ENCODE peak calls at places on chromosomes 4 and X, in five cellular contexts. One of them, this sample, is unnamed.

GRCh38 chr4:26826721-26827120 is 33.9 kb upstream of the STIM2 start:
- DNase-seq in pancreas: peak
- DNase-seq in hepatocyte: no peak
- DNase-seq in PC-3: no peak
- DNase-seq in retinal pigment epithelial cell: no peak
- DNase-seq in this sample: peak

GRCh38 chrX:118207831-118208453 is 91.3 kb upstream of the KLHL13 start:
- DNase-seq in PC-3: peak
- DNase-seq in retinal pigment epithelial cell: no peak
- DNase-seq in pancreas: no peak
- DNase-seq in hepatocyte: no peak
- DNase-seq in this sample: no peak

GRCh38 chr4:3409571-3410091 is 32.1 kb upstream of the HGFAC start:
- DNase-seq in hepatocyte: no peak
- DNase-seq in PC-3: no peak
- DNase-seq in pancreas: peak
- DNase-seq in retinal pigment epithelial cell: no peak
- DNase-seq in this sample: no peak

GRCh38 chrX:37912286-37912685 is 64.9 kb upstream of the DYNLT3 start:
- DNase-seq in pancreas: no peak
- DNase-seq in hepatocyte: peak
- DNase-seq in retinal pigment epithelial cell: peak
- DNase-seq in PC-3: peak
- DNase-seq in this sample: no peak

GRCh38 chr4:32042486-32042885 is 1322.3 kb downstream of the PCDH7 start:
- DNase-seq in pancreas: no peak
- DNase-seq in PC-3: no peak
- DNase-seq in retinal pigment epithelial cell: no peak
- DNase-seq in hepatocyte: no peak
- DNase-seq in this sample: no peak

GRCh38 chr4:152515678-152516077 is 20.2 kb downstream of the FBXW7 start:
- DNase-seq in hepatocyte: no peak
- DNase-seq in PC-3: peak
- DNase-seq in retinal pigment epithelial cell: peak
- DNase-seq in pancreas: no peak
- DNase-seq in this sample: no peak

GRCh38 chrX:97529801-97530200 is 646.1 kb downstream of the RPA4 start:
- DNase-seq in hepatocyte: peak
- DNase-seq in pancreas: no peak
- DNase-seq in retinal pigment epithelial cell: peak
- DNase-seq in PC-3: no peak
- DNase-seq in this sample: no peak

GRCh38 chrX:16320765-16321355 is 153.6 kb downstream of the MAGEB17 start:
- DNase-seq in retinal pigment epithelial cell: no peak
- DNase-seq in pancreas: no peak
- DNase-seq in PC-3: no peak
- DNase-seq in hepatocyte: no peak
- DNase-seq in this sample: peak

GRCh38 chrX:28015993-28016392 is 34.7 kb upstream of the DCAF8L1 start:
- DNase-seq in hepatocyte: no peak
- DNase-seq in retinal pigment epithelial cell: no peak
- DNase-seq in pancreas: no peak
- DNase-seq in PC-3: no peak
- DNase-seq in this sample: no peak

GRCh38 chr4:129453524-129453923 is 357.6 kb downstream of the C4orf33 start:
- DNase-seq in pancreas: no peak
- DNase-seq in hepatocyte: no peak
- DNase-seq in retinal pigment epithelial cell: peak
- DNase-seq in PC-3: no peak
- DNase-seq in this sample: no peak

GRCh38 chrX:107119281-107119680 is 659 bp upstream of the RBM41 start:
- DNase-seq in pancreas: no peak
- DNase-seq in hepatocyte: no peak
- DNase-seq in PC-3: peak
- DNase-seq in retinal pigment epithelial cell: no peak
- DNase-seq in this sample: no peak

GRCh38 chrX:2334237-2334636 is 166.5 kb downstream of the DHRSX start:
- DNase-seq in PC-3: peak
- DNase-seq in retinal pigment epithelial cell: no peak
- DNase-seq in hepatocyte: no peak
- DNase-seq in pancreas: no peak
- DNase-seq in this sample: no peak

GRCh38 chrX:39163585-39163984 is 362.3 kb downstream of the MID1IP1 start:
- DNase-seq in hepatocyte: no peak
- DNase-seq in pancreas: no peak
- DNase-seq in PC-3: no peak
- DNase-seq in retinal pigment epithelial cell: no peak
- DNase-seq in this sample: no peak

GRCh38 chr4:116385583-116385982 is 699.8 kb downstream of the TRAM1L1 start:
- DNase-seq in hepatocyte: no peak
- DNase-seq in retinal pigment epithelial cell: no peak
- DNase-seq in pancreas: no peak
- DNase-seq in PC-3: no peak
- DNase-seq in this sample: no peak

GRCh38 chr4:26029512-26030131 is 115.6 kb downstream of the SMIM20 start:
- DNase-seq in PC-3: no peak
- DNase-seq in retinal pigment epithelial cell: no peak
- DNase-seq in hepatocyte: no peak
- DNase-seq in pancreas: peak
- DNase-seq in this sample: no peak

GRCh38 chr4:804804-805203 is 21.1 kb downstream of the CPLX1 start:
- DNase-seq in retinal pigment epithelial cell: no peak
- DNase-seq in hepatocyte: no peak
- DNase-seq in pancreas: peak
- DNase-seq in PC-3: no peak
- DNase-seq in this sample: no peak

GRCh38 chr4:6032249-6033244 is 14.3 kb upstream of the C4orf50 start:
- DNase-seq in pancreas: no peak
- DNase-seq in PC-3: no peak
- DNase-seq in retinal pigment epithelial cell: no peak
- DNase-seq in hepatocyte: no peak
- DNase-seq in this sample: peak

GRCh38 chr4:3177905-3178304 is 71.1 kb upstream of the MSANTD1 start:
- DNase-seq in pancreas: no peak
- DNase-seq in hepatocyte: no peak
- DNase-seq in PC-3: no peak
- DNase-seq in retinal pigment epithelial cell: no peak
- DNase-seq in this sample: no peak

GRCh38 chr4:139817657-139818452 is 152.2 kb downstream of the MGST2 start:
- DNase-seq in retinal pigment epithelial cell: no peak
- DNase-seq in pancreas: no peak
- DNase-seq in PC-3: no peak
- DNase-seq in hepatocyte: no peak
- DNase-seq in this sample: no peak

GRCh38 chr4:53321151-53321987 is 44.5 kb downstream of the SCFD2 start:
- DNase-seq in pancreas: no peak
- DNase-seq in retinal pigment epithelial cell: peak
- DNase-seq in hepatocyte: no peak
- DNase-seq in PC-3: peak
- DNase-seq in this sample: peak

DNA sequence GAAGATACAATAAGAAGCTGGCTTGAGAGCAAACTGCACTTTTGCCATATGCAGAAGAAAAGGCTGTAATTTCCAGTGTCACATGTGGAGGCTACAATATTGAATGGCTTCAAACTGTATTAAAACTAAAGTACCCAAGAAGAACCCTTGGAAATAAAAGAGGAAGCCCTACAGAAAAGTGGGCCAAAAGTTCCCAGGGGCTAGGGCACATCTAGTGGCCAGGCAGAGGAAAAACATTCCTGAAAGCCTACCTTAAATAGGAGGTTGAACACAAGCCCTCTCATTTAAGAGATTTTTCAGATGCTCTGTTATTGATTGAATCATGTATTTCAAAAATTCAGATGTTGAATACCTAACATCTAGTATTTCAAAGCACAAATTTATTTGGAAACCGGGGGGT is 40.6 kb upstream of the PRDX4 start:
- DNase-seq in PC-3: no peak
- DNase-seq in retinal pigment epithelial cell: no peak
- DNase-seq in pancreas: no peak
- DNase-seq in hepatocyte: no peak
- DNase-seq in this sample: no peak
- TF ChIP-seq CTCF in PC-3: peak
- TF ChIP-seq CTCF in retinal pigment epithelial cell: peak
- TF ChIP-seq CTCF in pancreas: no peak
- TF ChIP-seq CTCF in hepatocyte: no peak
- TF ChIP-seq CTCF in this sample: peak

DNA sequence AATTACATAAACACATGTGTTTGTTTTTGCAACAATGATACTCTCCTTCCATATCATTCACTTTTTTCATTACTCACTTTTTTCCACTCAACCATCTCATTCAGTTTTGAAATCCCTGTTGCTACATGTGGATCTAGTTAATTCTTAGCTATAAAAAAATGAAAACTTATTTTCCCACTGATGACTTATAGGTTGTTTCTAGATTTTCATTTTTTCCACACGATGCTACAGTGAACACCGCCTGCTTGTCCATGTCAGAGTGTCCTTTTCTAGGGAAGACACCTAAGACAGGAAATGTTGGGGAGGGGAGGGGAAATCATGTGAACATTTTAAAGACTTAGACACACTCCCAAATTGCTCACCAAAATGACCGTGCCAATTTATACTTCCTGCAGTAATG is 70.2 kb downstream of the SUPT20HL2 start:
- DNase-seq in PC-3: no peak
- DNase-seq in pancreas: no peak
- DNase-seq in hepatocyte: no peak
- DNase-seq in retinal pigment epithelial cell: no peak
- DNase-seq in this sample: no peak
- H3K4me3 ChIP-seq in PC-3: no peak
- H3K4me3 ChIP-seq in pancreas: no peak
- H3K4me3 ChIP-seq in hepatocyte: no peak
- H3K4me3 ChIP-seq in retinal pigment epithelial cell: no peak
- H3K4me3 ChIP-seq in this sample: no peak

GRCh38 chr4:113637363-113637762 is 124.2 kb downstream of the CAMK2D start:
- DNase-seq in PC-3: peak
- DNase-seq in retinal pigment epithelial cell: no peak
- DNase-seq in pancreas: no peak
- DNase-seq in hepatocyte: no peak
- DNase-seq in this sample: no peak
- TF ChIP-seq CTCF in PC-3: no peak
- TF ChIP-seq CTCF in retinal pigment epithelial cell: no peak
- TF ChIP-seq CTCF in pancreas: no peak
- TF ChIP-seq CTCF in hepatocyte: no peak
- TF ChIP-seq CTCF in this sample: no peak

GRCh38 chr4:184384056-184384809 is 90.1 kb downstream of the IRF2 start:
- DNase-seq in PC-3: peak
- DNase-seq in retinal pigment epithelial cell: peak
- DNase-seq in hepatocyte: peak
- DNase-seq in pancreas: no peak
- DNase-seq in this sample: peak
- H3K4me3 ChIP-seq in PC-3: peak
- H3K4me3 ChIP-seq in retinal pigment epithelial cell: peak
- H3K4me3 ChIP-seq in hepatocyte: no peak
- H3K4me3 ChIP-seq in pancreas: no peak
- H3K4me3 ChIP-seq in this sample: peak

DNA sequence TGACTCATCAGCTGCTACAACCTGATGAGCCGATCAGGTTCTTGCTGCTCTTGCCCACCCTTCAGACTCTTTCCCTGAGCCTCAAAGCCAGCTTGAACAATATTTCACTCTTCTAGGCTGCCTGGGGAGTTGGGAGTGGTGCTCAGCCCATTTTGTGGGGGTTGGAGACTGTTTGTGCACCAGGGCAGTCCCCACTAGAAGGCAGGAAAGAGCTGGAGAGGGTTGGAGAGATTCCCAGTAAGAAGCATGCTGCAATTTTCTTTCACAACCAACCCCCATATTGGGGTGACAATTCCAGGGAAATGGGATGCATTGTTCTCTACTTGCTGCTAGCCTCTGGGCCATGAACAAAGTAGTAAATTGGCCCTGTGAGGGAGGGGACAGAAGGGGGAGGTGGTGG is 44.1 kb downstream of the SLC16A2 start:
- DNase-seq in hepatocyte: no peak
- DNase-seq in retinal pigment epithelial cell: no peak
- DNase-seq in pancreas: no peak
- DNase-seq in PC-3: no peak
- DNase-seq in this sample: no peak
- TF ChIP-seq CTCF in hepatocyte: no peak
- TF ChIP-seq CTCF in retinal pigment epithelial cell: no peak
- TF ChIP-seq CTCF in pancreas: no peak
- TF ChIP-seq CTCF in PC-3: no peak
- TF ChIP-seq CTCF in this sample: peak

GRCh38 chrX:73847991-73848390 is 285.0 kb downstream of the CHIC1 start:
- DNase-seq in hepatocyte: no peak
- DNase-seq in PC-3: no peak
- DNase-seq in pancreas: no peak
- DNase-seq in retinal pigment epithelial cell: no peak
- DNase-seq in this sample: no peak
- H3K4me3 ChIP-seq in hepatocyte: no peak
- H3K4me3 ChIP-seq in PC-3: no peak
- H3K4me3 ChIP-seq in pancreas: no peak
- H3K4me3 ChIP-seq in retinal pigment epithelial cell: peak
- H3K4me3 ChIP-seq in this sample: no peak

This sample was measured in epithelial cell of proximal tubule.